ENCODE peak calls at places on chromosomes 12 and 14, in seven cellular contexts. N is DMS79 treated with DMSO at 0.1 percent for 48 hours; T is GM10248; V is adrenal gland; I is ACHN; L is HCEC 1CT; A is activated naive CD8-positive, alpha-beta T cell treated with anti-CD3 and anti-CD28 coated beads for 36 hours. R is an unnamed sample.

GRCh38 chr12:112878488-112878887 is 28.3 kb upstream of the OAS1 start:
- DNase-seq in N (no peak), T (no peak), V (no peak), I (no peak), L (no peak), A (no peak), R (no peak)

GRCh38 chr12:111412007-111412829 is 6.5 kb downstream of the SH2B3 start:
- DNase-seq in N (no peak), T (no peak), V (no peak), I (peak), L (no peak), A (no peak), R (no peak)

GRCh38 chr12:64634508-64635092 is 24.3 kb downstream of the RASSF3 start:
- DNase-seq in N (no peak), T (no peak), V (no peak), I (no peak), L (no peak), A (no peak), R (no peak)

GRCh38 chr12:49174218-49174617 is 14.7 kb downstream of the TUBA1A start:
- DNase-seq in N (no peak), T (no peak), V (no peak), I (no peak), L (no peak), A (no peak), R (no peak)

GRCh38 chr12:57908511-57908910 is 32.9 kb upstream of the ATP23 start:
- DNase-seq in N (no peak), T (no peak), V (no peak), I (no peak), L (no peak), A (no peak), R (no peak)

GRCh38 chr12:118271770-118272417 is 100.8 kb downstream of the TAOK3 start:
- DNase-seq in N (no peak), T (no peak), V (no peak), I (no peak), L (no peak), A (no peak), R (no peak)

GRCh38 chr14:71238835-71239234 is 331.6 kb downstream of the PCNX1 start:
- DNase-seq in N (no peak), T (no peak), V (no peak), I (no peak), L (no peak), A (no peak), R (no peak)

GRCh38 chr12:110743571-110744093 is 941 bp upstream of the PPP1CC start:
- DNase-seq in N (no peak), T (no peak), V (peak), I (no peak), L (peak), A (no peak), R (peak)

GRCh38 chr14:103103461-103104388 is 9.2 kb downstream of the EXOC3L4 start:
- DNase-seq in N (peak), T (no peak), V (peak), I (peak), L (peak), A (no peak), R (peak)

GRCh38 chr12:132416121-132416673 is 73.8 kb upstream of the FBRSL1 start:
- DNase-seq in N (no peak), T (no peak), V (no peak), I (no peak), L (no peak), A (no peak), R (no peak)

GRCh38 chr14:23361320-23361719 is 3.7 kb downstream of the EFS start:
- DNase-seq in N (no peak), T (no peak), V (no peak), I (no peak), L (no peak), A (no peak), R (no peak)

GRCh38 chr12:51262758-51263177 is 7.4 kb downstream of the SMAGP start:
- DNase-seq in N (no peak), T (no peak), V (peak), I (peak), L (peak), A (peak), R (peak)

GRCh38 chr14:54689928-54690327 is 123.0 kb downstream of the SAMD4A start:
- DNase-seq in N (no peak), T (no peak), V (no peak), I (no peak), L (no peak), A (no peak), R (no peak)

GRCh38 chr12:47997321-47997720 is 7.0 kb downstream of the COL2A1 start:
- DNase-seq in N (no peak), T (no peak), V (no peak), I (no peak), L (no peak), A (no peak), R (no peak)

GRCh38 chr12:54413284-54414190 is 5.5 kb downstream of the ITGA5 start:
- DNase-seq in N (no peak), T (peak), V (no peak), I (no peak), L (peak), A (peak), R (no peak)

GRCh38 chr12:120856980-120857379 is 47.2 kb downstream of the SPPL3 start:
- DNase-seq in N (no peak), T (no peak), V (no peak), I (peak), L (no peak), A (no peak), R (no peak)

GRCh38 chr12:62730649-62731377 is 204.1 kb downstream of the PPM1H start:
- DNase-seq in N (peak), T (no peak), V (no peak), I (peak), L (peak), A (no peak), R (no peak)

GRCh38 chr12:111753144-111753881 is 13.4 kb upstream of the ALDH2 start:
- DNase-seq in N (peak), T (peak), V (peak), I (peak), L (peak), A (no peak), R (peak)

GRCh38 chr12:89082354-89082753 is 269.9 kb downstream of the DUSP6 start:
- DNase-seq in N (no peak), T (no peak), V (no peak), I (no peak), L (peak), A (no peak), R (no peak)

GRCh38 chr12:65756956-65757511 is 67.2 kb upstream of the HMGA2 start:
- DNase-seq in N (no peak), T (peak), V (no peak), I (peak), L (no peak), A (peak), R (no peak)

GRCh38 chr14:101965796-101966718 is 1.7 kb downstream of the DYNC1H1 start:
- DNase-seq in N (no peak), T (no peak), V (no peak), I (peak), L (peak), A (no peak), R (no peak)

GRCh38 chr14:95609398-95609990 is 74.6 kb downstream of the GLRX5 start:
- DNase-seq in N (peak), T (peak), V (peak), I (peak), L (peak), A (no peak), R (peak)

GRCh38 chr14:71403673-71404072 is 496.4 kb downstream of the PCNX1 start:
- DNase-seq in N (no peak), T (peak), V (no peak), I (peak), L (peak), A (peak), R (peak)

GRCh38 chr14:53553221-53553620 is 400.1 kb upstream of the DDHD1 start:
- DNase-seq in N (no peak), T (no peak), V (no peak), I (no peak), L (no peak), A (no peak), R (no peak)

GRCh38 chr14:95346820-95347219 is 27.1 kb upstream of the CLMN start:
- DNase-seq in N (no peak), T (no peak), V (no peak), I (peak), L (no peak), A (no peak), R (no peak)

GRCh38 chr12:56836800-56837663 is 73.9 kb downstream of the HSD17B6 start:
- DNase-seq in N (no peak), T (no peak), V (no peak), I (peak), L (peak), A (peak), R (no peak)

GRCh38 chr12:75974323-75975273 is 57.0 kb downstream of the PHLDA1 start:
- DNase-seq in N (no peak), T (no peak), V (no peak), I (no peak), L (no peak), A (no peak), R (peak)

GRCh38 chr12:4653257-4653656 is 4.3 kb downstream of the NDUFA9 start:
- DNase-seq in N (no peak), T (no peak), V (no peak), I (peak), L (no peak), A (no peak), R (no peak)

GRCh38 chr12:63894132-63894531 is 49.6 kb downstream of the SRGAP1 start:
- DNase-seq in N (no peak), T (no peak), V (no peak), I (no peak), L (no peak), A (no peak), R (no peak)

GRCh38 chr12:49883065-49883464 is 20.6 kb downstream of the FAIM2 start:
- DNase-seq in N (no peak), T (no peak), V (no peak), I (no peak), L (no peak), A (no peak), R (no peak)

GRCh38 chr14:100408350-100409015 is 85.3 kb downstream of the SLC25A47 start:
- DNase-seq in N (no peak), T (no peak), V (peak), I (no peak), L (peak), A (no peak), R (peak)

GRCh38 chr12:47752552-47752951 is 6.1 kb downstream of the RAPGEF3 start:
- DNase-seq in N (no peak), T (no peak), V (no peak), I (no peak), L (peak), A (no peak), R (no peak)

GRCh38 chr14:22977684-22978486 is 4.5 kb downstream of the AJUBA start:
- DNase-seq in N (peak), T (no peak), V (peak), I (peak), L (peak), A (no peak), R (peak)

GRCh38 chr12:76277480-76277879 is 70.7 kb downstream of the BBS10 start:
- DNase-seq in N (no peak), T (no peak), V (no peak), I (peak), L (peak), A (no peak), R (no peak)

GRCh38 chr12:120581998-120582397 is 796 bp upstream of the POP5 start:
- DNase-seq in N (no peak), T (no peak), V (no peak), I (no peak), L (no peak), A (no peak), R (no peak)

GRCh38 chr12:88934163-88934747 is 354.0 kb upstream of the KITLG start:
- DNase-seq in N (no peak), T (no peak), V (no peak), I (peak), L (peak), A (no peak), R (no peak)

GRCh38 chr14:85471156-85471555 is 58.8 kb upstream of the FLRT2 start:
- DNase-seq in N (no peak), T (no peak), V (no peak), I (no peak), L (peak), A (no peak), R (no peak)

GRCh38 chr14:73662439-73663056 is 17.8 kb downstream of the DNAL1 start:
- DNase-seq in N (no peak), T (no peak), V (peak), I (peak), L (peak), A (no peak), R (no peak)